ENCODE peak calls at places on chromosomes 16 and 17, in four cellular contexts. Y, Q, J and E are unnamed samples.

GRCh38 chr17:65184235-65184959 is 47.2 kb downstream of the RGS9 start:
- DNase-seq in Y (no peak), Q (no peak), J (no peak), E (no peak)

GRCh38 chr17:79023886-79024771 is at the start of gene C1QTNF1:
- DNase-seq in Y (no peak), Q (no peak), J (no peak), E (no peak)

GRCh38 chr16:77212736-77213541 is 13.7 kb downstream of the SYCE1L start:
- DNase-seq in Y (no peak), Q (no peak), J (no peak), E (no peak)

GRCh38 chr16:11852092-11852809 is 909 bp upstream of the RSL1D1 start:
- DNase-seq in Y (no peak), Q (peak), J (no peak), E (no peak)

GRCh38 chr17:43341705-43342600 is 56.8 kb upstream of the ARL4D start:
- DNase-seq in Y (peak), Q (no peak), J (no peak), E (no peak)

GRCh38 chr17:4706121-4706520 is 2.2 kb upstream of the PELP1 start:
- DNase-seq in Y (no peak), Q (no peak), J (no peak), E (no peak)

GRCh38 chr16:88633684-88634140 is 4.7 kb upstream of the IL17C start:
- DNase-seq in Y (no peak), Q (no peak), J (no peak), E (no peak)

GRCh38 chr16:85490971-85491771 is 122.0 kb upstream of the GSE1 start:
- DNase-seq in Y (no peak), Q (no peak), J (no peak), E (no peak)

GRCh38 chr16:72198641-72199250 is 26.8 kb upstream of the PMFBP1 start:
- DNase-seq in Y (no peak), Q (no peak), J (no peak), E (no peak)

GRCh38 chr17:35568561-35568960 is 7.9 kb upstream of the SLFN14 start:
- DNase-seq in Y (no peak), Q (peak), J (no peak), E (no peak)

GRCh38 chr17:61814485-61814884 is 48.8 kb downstream of the BRIP1 start:
- DNase-seq in Y (no peak), Q (no peak), J (no peak), E (no peak)

GRCh38 chr17:56185905-56186783 is 32.9 kb downstream of the ANKFN1 start:
- DNase-seq in Y (peak), Q (no peak), J (no peak), E (peak)

GRCh38 chr17:63440127-63440769 is 5.9 kb downstream of the CYB561 start:
- DNase-seq in Y (no peak), Q (no peak), J (no peak), E (no peak)

GRCh38 chr16:57140866-57141668 is 44.8 kb downstream of the PSME3IP1 start:
- DNase-seq in Y (no peak), Q (no peak), J (no peak), E (no peak)

GRCh38 chr17:48374650-48375230 is 55.3 kb downstream of the SKAP1 start:
- DNase-seq in Y (no peak), Q (no peak), J (no peak), E (no peak)

GRCh38 chr17:68035131-68035522 is 408 bp upstream of the KPNA2 start:
- DNase-seq in Y (no peak), Q (no peak), J (no peak), E (no peak)

GRCh38 chr16:85330694-85331188 is 218.5 kb upstream of the CIBAR2 start:
- DNase-seq in Y (peak), Q (peak), J (peak), E (peak)

GRCh38 chr17:37518816-37519215 is 29.1 kb downstream of the DUSP14 start:
- DNase-seq in Y (no peak), Q (no peak), J (no peak), E (no peak)

GRCh38 chr17:76275382-76276068 is 10.4 kb downstream of the UBALD2 start:
- DNase-seq in Y (no peak), Q (no peak), J (no peak), E (no peak)

GRCh38 chr17:40023590-40024292 is 8.5 kb downstream of the CSF3 start:
- DNase-seq in Y (no peak), Q (no peak), J (no peak), E (no peak)

GRCh38 chr17:59372138-59372751 is 40.8 kb downstream of the YPEL2 start:
- DNase-seq in Y (no peak), Q (peak), J (no peak), E (peak)

GRCh38 chr17:70314506-70314905 is 145.2 kb downstream of the KCNJ2 start:
- DNase-seq in Y (no peak), Q (no peak), J (no peak), E (no peak)

GRCh38 chr17:79801156-79802038 is 4.5 kb upstream of the CBX8 start:
- DNase-seq in Y (peak), Q (no peak), J (no peak), E (no peak)

GRCh38 chr17:56577810-56578209 is 15.7 kb upstream of the NOG start:
- DNase-seq in Y (no peak), Q (no peak), J (no peak), E (no peak)

GRCh38 chr16:59543641-59544040 is 809.5 kb upstream of the GOT2 start:
- DNase-seq in Y (peak), Q (no peak), J (no peak), E (peak)

GRCh38 chr16:11636172-11636721 is 32.0 kb upstream of the SNN start:
- DNase-seq in Y (no peak), Q (peak), J (no peak), E (no peak)

GRCh38 chr16:74230126-74230525 is 66.5 kb upstream of the PSMD7 start:
- DNase-seq in Y (no peak), Q (no peak), J (no peak), E (no peak)

GRCh38 chr17:73360961-73361761 is 49.4 kb upstream of the CDC42EP4 start:
- DNase-seq in Y (no peak), Q (no peak), J (no peak), E (no peak)

GRCh38 chr17:6269474-6269873 is 165.4 kb downstream of the AIPL1 start:
- DNase-seq in Y (peak), Q (no peak), J (no peak), E (no peak)

GRCh38 chr17:57286372-57287105 is 30.2 kb downstream of the MSI2 start:
- DNase-seq in Y (no peak), Q (no peak), J (no peak), E (no peak)

GRCh38 chr17:67759355-67760171 is 41.8 kb downstream of the NOL11 start:
- DNase-seq in Y (no peak), Q (no peak), J (peak), E (no peak)

GRCh38 chr16:68792465-68793324 is 50.6 kb upstream of the TANGO6 start:
- DNase-seq in Y (peak), Q (peak), J (peak), E (no peak)

GRCh38 chr17:6070280-6070894 is at the start of gene WSCD1:
- DNase-seq in Y (no peak), Q (no peak), J (no peak), E (no peak)

GRCh38 chr17:50426472-50426782 is 409 bp downstream of the ACSF2 start:
- DNase-seq in Y (no peak), Q (no peak), J (no peak), E (no peak)

GRCh38 chr17:50425001-50425681 is 877 bp upstream of the ACSF2 start:
- DNase-seq in Y (no peak), Q (peak), J (no peak), E (no peak)

GRCh38 chr17:50428831-50429424 is 2.9 kb downstream of the ACSF2 start:
- DNase-seq in Y (no peak), Q (no peak), J (no peak), E (no peak)

GRCh38 chr17:50425682-50426471 is at the start of gene ACSF2:
- DNase-seq in Y (no peak), Q (peak), J (no peak), E (no peak)

DNA sequence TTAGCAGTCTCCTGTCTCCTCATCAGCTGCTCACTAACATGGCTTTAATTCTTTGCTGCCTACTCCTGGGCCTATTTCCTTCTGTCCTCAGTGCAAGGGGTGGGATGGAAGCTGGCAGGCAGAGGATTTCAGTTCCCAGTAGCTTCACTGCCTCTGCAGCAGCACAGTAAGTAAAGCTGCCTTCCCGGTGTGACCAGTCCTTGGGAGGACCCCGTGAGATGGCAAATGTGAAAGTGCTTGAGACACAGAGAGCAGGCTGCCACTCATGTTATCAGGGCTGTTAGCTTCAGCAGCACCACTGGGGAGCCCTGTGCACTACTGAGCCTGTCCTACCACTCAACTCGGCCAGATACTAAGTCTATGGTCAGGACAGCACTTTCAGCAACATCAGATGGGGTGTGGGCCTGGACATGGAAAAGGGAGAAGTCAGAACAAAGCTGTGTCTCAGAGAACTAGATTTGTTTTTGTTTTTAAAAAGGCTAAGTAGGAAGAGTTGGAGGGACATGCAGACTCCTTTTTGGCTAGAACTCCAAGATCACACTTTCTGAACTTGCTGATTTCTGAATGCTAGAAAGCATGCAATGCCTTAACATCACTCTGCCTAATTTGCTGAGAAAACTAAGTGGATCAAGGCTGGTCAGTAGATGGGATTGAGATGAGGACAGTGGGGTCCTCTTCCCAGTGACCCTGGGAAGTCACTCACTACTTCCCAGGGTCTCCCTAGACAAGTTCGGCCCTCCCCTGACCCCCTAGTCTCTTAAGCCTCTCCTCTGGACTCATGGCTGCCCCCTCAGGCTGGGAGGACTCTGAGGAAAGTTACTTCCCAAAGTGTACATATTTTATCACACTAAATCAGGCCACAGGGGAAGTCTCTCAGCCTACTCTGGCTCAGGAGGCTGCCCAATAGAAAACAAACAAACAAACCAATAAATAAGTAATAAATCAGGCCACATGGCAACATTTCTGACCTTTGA is 1.1 kb downstream of the ACSF2 start:
- DNase-seq in Y (no peak), Q (peak), J (no peak), E (no peak)
- TF ChIP-seq CTCF in Y (no peak), Q (peak), J (peak), E (peak)

GRCh38 chr16:78770353-78771091 is 671.1 kb downstream of the WWOX start:
- DNase-seq in Y (no peak), Q (no peak), J (no peak), E (no peak)
- TF ChIP-seq CTCF in Y (peak), Q (peak), J (peak), E (peak)

GRCh38 chr17:82080789-82081464 is 15.3 kb upstream of the DUS1L start:
- DNase-seq in Y (no peak), Q (no peak), J (no peak), E (no peak)
- TF ChIP-seq CTCF in Y (no peak), Q (no peak), J (no peak), E (no peak)

GRCh38 chr17:28228109-28228840 is 90.7 kb upstream of the TMEM97 start:
- DNase-seq in Y (no peak), Q (no peak), J (no peak), E (no peak)
- TF ChIP-seq CTCF in Y (peak), Q (no peak), J (no peak), E (no peak)

GRCh38 chr16:9412362-9413311 is 321.2 kb downstream of the HAPSTR1 start:
- DNase-seq in Y (no peak), Q (no peak), J (no peak), E (no peak)

GRCh38 chr16:9409753-9410493 is 318.5 kb downstream of the HAPSTR1 start:
- DNase-seq in Y (no peak), Q (no peak), J (no peak), E (no peak)

GRCh38 chr16:9419161-9419560 is 327.7 kb downstream of the HAPSTR1 start:
- DNase-seq in Y (no peak), Q (no peak), J (no peak), E (no peak)

GRCh38 chr16:9417898-9418297 is 326.5 kb downstream of the HAPSTR1 start:
- DNase-seq in Y (no peak), Q (no peak), J (no peak), E (no peak)

DNA sequence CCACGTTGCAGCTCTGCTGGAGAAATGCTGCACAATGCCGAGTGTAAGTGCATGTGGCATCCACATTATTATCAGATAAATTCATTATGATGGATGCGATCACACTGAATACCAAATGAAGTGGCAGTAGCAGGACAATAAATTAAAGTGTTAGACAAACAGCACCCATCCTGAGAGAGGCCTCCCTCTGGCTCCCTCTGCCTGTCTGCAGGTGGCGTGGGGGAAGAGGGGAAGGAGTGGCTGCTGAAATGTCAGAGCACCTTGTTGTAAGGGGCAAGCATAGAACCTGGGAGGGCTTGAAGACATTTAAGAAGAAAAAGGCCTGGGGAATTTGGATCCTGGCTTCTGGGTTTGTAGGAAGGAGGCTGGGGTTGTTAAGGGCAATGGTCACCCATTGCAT is 324.1 kb downstream of the HAPSTR1 start:
- DNase-seq in Y (no peak), Q (no peak), J (no peak), E (no peak)
- TF ChIP-seq CTCF in Y (no peak), Q (no peak), J (no peak), E (no peak)

GRCh38 chr16:29315916-29316517 is 90.5 kb downstream of the NPIPB11 start:
- DNase-seq in Y (no peak), Q (no peak), J (no peak), E (no peak)
- TF ChIP-seq CTCF in Y (no peak), Q (peak), J (no peak), E (peak)

GRCh38 chr17:71639865-71640264 is 481.0 kb upstream of the SOX9 start:
- DNase-seq in Y (no peak), Q (no peak), J (no peak), E (no peak)
- TF ChIP-seq CTCF in Y (no peak), Q (no peak), J (no peak), E (no peak)

GRCh38 chr17:628089-628488 is 86.5 kb downstream of the VPS53 start:
- DNase-seq in Y (no peak), Q (no peak), J (no peak), E (no peak)

GRCh38 chr17:624341-624860 is 90.2 kb downstream of the VPS53 start:
- DNase-seq in Y (no peak), Q (no peak), J (no peak), E (no peak)

GRCh38 chr17:623121-623520 is 91.5 kb downstream of the VPS53 start:
- DNase-seq in Y (no peak), Q (no peak), J (no peak), E (no peak)

GRCh38 chr17:628507-628941 is 86.1 kb downstream of the VPS53 start:
- DNase-seq in Y (no peak), Q (no peak), J (no peak), E (no peak)

DNA sequence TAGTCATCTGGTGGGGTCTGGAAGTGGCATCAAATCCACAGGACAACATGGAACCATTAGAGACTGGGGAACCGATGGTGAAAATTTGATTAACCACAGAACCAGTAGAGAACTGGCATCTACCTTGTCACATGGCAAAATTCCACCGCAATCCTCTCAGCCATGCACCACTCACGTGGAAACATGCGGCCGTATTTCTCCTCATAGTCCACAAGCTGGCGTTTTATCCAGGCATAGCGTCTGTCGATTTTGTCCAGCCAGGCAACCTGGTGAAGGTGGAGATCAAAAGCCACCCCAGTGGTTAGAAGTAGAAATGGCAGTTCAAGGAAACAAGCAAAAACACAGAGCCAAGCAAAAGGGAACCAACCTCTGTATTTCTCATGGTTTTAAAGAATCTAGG is 87.6 kb downstream of the VPS53 start:
- DNase-seq in Y (no peak), Q (no peak), J (no peak), E (no peak)
- TF ChIP-seq CTCF in Y (no peak), Q (peak), J (no peak), E (no peak)